ENCODE peak calls at places on chromosomes 11 and 22, in five cellular contexts. C is fibroblast of villous mesenchyme, O is right lobe of liver, Q is RPMI7951, R is dorsolateral prefrontal cortex. T is an unnamed sample.

GRCh38 chr11:120512727-120513435 is 1.3 kb downstream of the GRIK4 start:
- DNase-seq in C (no peak), O (no peak), R (peak), Q (no peak), T (no peak)

GRCh38 chr11:44884056-44884455 is 66.6 kb downstream of the TP53I11 start:
- DNase-seq in R (no peak), O (no peak), Q (no peak), C (no peak), T (no peak)

GRCh38 chr11:129436573-129436972 is 60.9 kb downstream of the BARX2 start:
- DNase-seq in R (no peak), C (no peak), O (no peak), Q (no peak), T (no peak)

GRCh38 chr11:75954039-75954438 is 139.0 kb downstream of the UVRAG start:
- DNase-seq in O (no peak), R (no peak), C (no peak), Q (no peak), T (no peak)

GRCh38 chr22:36288571-36289405 is 35.9 kb downstream of the APOL1 start:
- DNase-seq in Q (no peak), O (no peak), C (no peak), R (peak), T (no peak)

GRCh38 chr11:69637956-69638871 is 2.7 kb upstream of the CCND1 start:
- DNase-seq in Q (peak), R (no peak), C (peak), O (no peak), T (no peak)

GRCh38 chr11:32437406-32438345 is 2.3 kb upstream of the WT1 start:
- DNase-seq in Q (no peak), C (no peak), O (no peak), R (no peak), T (no peak)

GRCh38 chr22:42978453-42979103 is 36.4 kb downstream of the PACSIN2 start:
- DNase-seq in Q (no peak), O (no peak), C (no peak), R (peak), T (no peak)

GRCh38 chr22:23401111-23401909 is 178.8 kb downstream of the IGLL1 start:
- DNase-seq in C (peak), R (no peak), Q (peak), O (no peak), T (no peak)

T was measured in HepG2.